ENCODE peak calls at places on chromosomes 5 and 9, in seven cellular contexts. K, M, Y, H, N, P and A are unnamed samples.

GRCh38 chr9:127347831-127348699 is 48.9 kb upstream of the SLC2A8 start:
- DNase-seq in K (no peak), M (no peak), Y (no peak), H (peak; percentile 27), N (peak; percentile 47), P (peak; percentile 75), A (peak; percentile 33)

GRCh38 chr9:132882616-132883015 is 3.9 kb downstream of the SPACA9 start:
- DNase-seq in K (no peak), M (no peak), Y (no peak), H (no peak), N (no peak), P (no peak), A (no peak)

GRCh38 chr5:115486728-115487127 is 57.8 kb downstream of the FEM1C start:
- DNase-seq in K (no peak), M (no peak), Y (no peak), H (peak; percentile 40), N (no peak), P (no peak), A (no peak)

GRCh38 chr9:76369583-76369982 is 24.6 kb downstream of the RFK start:
- DNase-seq in K (no peak), M (no peak), Y (no peak), H (peak; percentile 31), N (peak; percentile 43), P (peak; percentile 50), A (no peak)

GRCh38 chr5:110362252-110362651 is 364.2 kb downstream of the TMEM232 start:
- DNase-seq in K (no peak), M (no peak), Y (no peak), H (no peak), N (no peak), P (no peak), A (no peak)

GRCh38 chr5:40446910-40447309 is 232.8 kb upstream of the PTGER4 start:
- DNase-seq in K (no peak), M (no peak), Y (no peak), H (peak; percentile 28), N (peak; percentile 85), P (peak; percentile 92), A (peak; percentile 48)

GRCh38 chr5:158039911-158040347 is 181.0 kb upstream of the CLINT1 start:
- DNase-seq in K (no peak), M (no peak), Y (no peak), H (no peak), N (no peak), P (no peak), A (no peak)

GRCh38 chr9:131545003-131545785 is at the start of gene PRRT1B:
- DNase-seq in K (no peak), M (no peak), Y (no peak), H (peak; percentile 52), N (no peak), P (no peak), A (peak; percentile 71)

GRCh38 chr9:90801175-90801506 is 478 bp upstream of the SYK start:
- DNase-seq in K (no peak), M (no peak), Y (no peak), H (no peak), N (no peak), P (no peak), A (peak; percentile 8)

GRCh38 chr5:166594552-166594951 is 1696.9 kb upstream of the WWC1 start:
- DNase-seq in K (no peak), M (no peak), Y (no peak), H (no peak), N (no peak), P (no peak), A (no peak)

DNA sequence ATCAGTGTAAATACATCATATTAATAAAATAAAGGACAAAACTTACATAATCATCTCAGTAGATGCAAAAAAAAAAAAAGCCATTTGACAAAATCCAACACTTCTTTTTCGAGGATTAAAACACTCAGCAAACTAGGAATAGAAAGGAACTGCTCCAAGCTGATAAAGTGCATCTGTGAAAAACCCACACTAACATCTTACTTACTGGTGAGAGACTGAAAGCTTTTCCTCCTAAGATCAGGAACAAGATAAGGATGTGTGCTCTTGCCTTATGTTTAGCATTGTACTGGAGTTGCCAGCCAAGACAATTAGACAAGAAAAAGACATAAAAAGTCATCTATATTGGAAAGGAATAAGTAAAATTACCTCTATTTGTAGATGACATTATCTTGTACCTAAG is 120.2 kb upstream of the SAP30L start:
- DNase-seq in K (no peak), M (no peak), Y (no peak), H (peak; percentile 18), N (no peak), P (no peak), A (no peak)
- H2BK120ac ChIP-seq in K (no peak overlapping the region), M (no peak overlapping the region), Y (no peak overlapping the region), H (no peak overlapping the region), N (no peak overlapping the region), P (no peak overlapping the region), A (no peak overlapping the region)

DNA sequence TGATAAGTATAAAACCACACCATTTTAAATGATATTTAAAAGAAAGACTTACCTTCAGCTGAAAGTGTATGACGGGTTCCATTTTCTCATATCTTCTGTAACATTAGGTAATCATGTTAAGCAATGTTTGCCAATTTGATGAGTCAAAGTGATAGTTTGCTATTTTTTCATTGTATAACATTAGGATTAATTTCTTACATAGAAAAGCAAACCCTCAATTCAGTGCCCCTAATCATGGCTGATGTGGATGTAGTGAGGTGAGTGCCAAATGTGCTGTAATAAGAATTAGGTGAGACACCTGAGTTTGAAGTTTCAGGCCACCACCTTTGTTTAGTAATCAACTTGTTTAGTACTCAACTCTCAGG is 68.0 kb downstream of the UNC13B start:
- DNase-seq in K (no peak), M (no peak), Y (no peak), H (no peak), N (no peak), P (no peak), A (no peak)
- H3K23ac ChIP-seq in K (no peak overlapping the region), M (no peak overlapping the region), Y (no peak overlapping the region), H (no peak overlapping the region), N (no peak overlapping the region), P (no peak overlapping the region), A (no peak overlapping the region)

DNA sequence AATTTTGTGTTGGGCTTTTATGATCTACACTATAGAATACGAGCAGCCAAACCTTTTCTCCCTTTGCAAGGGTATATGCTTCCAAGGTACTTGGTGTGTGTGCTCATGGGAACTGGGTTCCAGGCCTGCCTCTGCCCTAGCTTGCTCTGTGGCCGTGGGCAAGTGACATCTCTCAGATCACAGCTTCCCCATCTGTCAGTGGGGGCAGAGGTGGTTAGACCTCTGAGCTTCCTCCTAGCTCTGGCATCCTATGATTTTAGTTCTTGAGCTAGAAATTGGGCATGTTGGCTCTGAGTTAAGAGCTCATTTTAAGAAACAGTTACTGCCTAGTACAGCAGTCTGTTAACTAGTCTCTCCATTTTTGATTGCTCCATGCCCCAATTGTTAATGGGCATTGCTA is 12.5 kb upstream of the CCNJL start:
- DNase-seq in K (no peak), M (no peak), Y (no peak), H (no peak), N (no peak), P (no peak), A (no peak)
- H2BK120ac ChIP-seq in K (no peak overlapping the region), M (no peak overlapping the region), Y (no peak overlapping the region), H (no peak overlapping the region), N (no peak overlapping the region), P (no peak overlapping the region), A (no peak overlapping the region)

DNA sequence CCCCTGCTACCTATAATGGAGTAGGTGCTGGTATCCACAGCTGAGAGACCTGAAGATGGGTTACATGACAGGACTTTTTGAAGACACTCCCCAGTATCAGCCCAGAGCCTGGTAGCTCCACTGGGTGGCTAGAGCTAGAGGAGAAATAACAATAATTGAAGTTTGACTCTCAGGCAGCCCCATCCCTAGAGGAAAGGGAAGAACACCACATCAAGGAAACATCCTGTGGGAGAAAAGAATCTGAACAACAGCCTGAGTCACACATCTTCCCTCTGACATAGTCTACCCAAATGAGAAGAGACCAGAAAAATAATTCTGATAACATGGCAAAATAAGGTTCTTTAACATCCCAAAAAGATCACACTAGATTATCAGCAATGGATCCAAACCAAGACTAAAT is 432.1 kb downstream of the CDH18 start:
- DNase-seq in K (no peak), M (no peak), Y (no peak), H (no peak), N (no peak), P (no peak), A (no peak)
- H3K23ac ChIP-seq in K (no peak overlapping the region), M (no peak overlapping the region), Y (no peak overlapping the region), H (no peak overlapping the region), N (no peak overlapping the region), P (no peak overlapping the region), A (no peak overlapping the region)

GRCh38 chr5:102722930-102723329 is 32.2 kb upstream of the PAM start:
- DNase-seq in K (no peak), M (no peak), Y (no peak), H (peak; percentile 30), N (peak; percentile 42), P (peak; percentile 56), A (peak; percentile 50)
- H2BK120ac ChIP-seq in K (no peak overlapping the region), M (no peak overlapping the region), Y (no peak overlapping the region), H (no peak overlapping the region), N (no peak overlapping the region), P (peak overlapping the region; percentile 86), A (no peak overlapping the region)